ENCODE peak calls at places on chromosomes 1 and 21, in six cellular contexts. D is dermis microvascular lymphatic vessel endothelial cell; I is HCEC 1CT; R is stimulated activated CD4-positive, alpha-beta T cell treated with anti-CD3 and anti-CD28 coated beads, Interleukin-15, amount 100 ng/mL, for 1 hour; E is activated T-cell treated with anti-CD3 and anti-CD28 coated beads, Interleukin-2, amount 50 U/mL, for 24 hours; V is fibroblast of lung. P is an unnamed sample.
A peak's percentile ranks its signal among the peaks of the same experiment; 100 is the strongest.

GRCh38 chr21:14603202-14603601 is 57.1 kb upstream of the SAMSN1 start:
- DNase-seq in E (no peak), V (peak; percentile 52), D (no peak), R (no peak), I (no peak), P (no peak)

GRCh38 chr1:2414297-2414958 is 2.1 kb upstream of the PEX10 start:
- DNase-seq in V (peak; percentile 53), I (peak; percentile 45), R (peak; percentile 73), E (peak; percentile 88), D (no peak), P (no peak)

GRCh38 chr21:39961251-39961650 is 94.0 kb downstream of the PCP4 start:
- DNase-seq in R (no peak), D (no peak), V (no peak), E (no peak), I (no peak), P (no peak)

GRCh38 chr1:203028784-203029553 is 2.7 kb downstream of the PPFIA4 start:
- DNase-seq in I (no peak), R (no peak), E (no peak), V (no peak), D (no peak), P (peak; percentile 62)

GRCh38 chr1:55310517-55310927 is 95.4 kb upstream of the USP24 start:
- DNase-seq in D (no peak), R (no peak), V (peak; percentile 98), I (peak; percentile 99), E (no peak), P (no peak)

GRCh38 chr1:99950486-99950885 is 19.3 kb upstream of the SLC35A3 start:
- DNase-seq in V (no peak), D (no peak), R (no peak), E (no peak), I (no peak), P (no peak)

GRCh38 chr1:93448983-93449805 is 1.3 kb downstream of the FNBP1L start:
- DNase-seq in E (no peak), D (no peak), I (peak; percentile 36), R (no peak), V (peak; percentile 56), P (no peak)

GRCh38 chr21:34031835-34032370 is 41.5 kb upstream of the MRPS6 start:
- DNase-seq in V (no peak), R (no peak), D (no peak), I (no peak), E (no peak), P (no peak)

GRCh38 chr1:70779571-70779970 is 268.0 kb downstream of the PTGER3 start:
- DNase-seq in V (no peak), E (no peak), R (no peak), I (peak; percentile 61), D (no peak), P (no peak)

GRCh38 chr1:171226757-171227370 is 21.4 kb upstream of the FMO1 start:
- DNase-seq in R (no peak), I (peak; percentile 76), E (no peak), V (peak; percentile 86), D (peak; percentile 68), P (no peak)

GRCh38 chr1:193114485-193115095 is 7.2 kb upstream of the CDC73 start:
- DNase-seq in D (no peak), E (no peak), V (peak; percentile 24), R (no peak), I (peak; percentile 28), P (no peak)

GRCh38 chr21:29299906-29300546 is 1.3 kb downstream of the BACH1 start:
- DNase-seq in I (peak; percentile 95), E (peak; percentile 60), V (peak; percentile 92), D (peak; percentile 16), R (peak; percentile 14), P (no peak)

GRCh38 chr1:186655877-186656276 is 24.3 kb downstream of the PTGS2 start:
- DNase-seq in R (no peak), E (no peak), V (no peak), D (no peak), I (no peak), P (no peak)

GRCh38 chr1:204866051-204866596 is 4.5 kb upstream of the NFASC start:
- DNase-seq in V (no peak), R (no peak), E (no peak), I (no peak), D (no peak), P (peak; percentile 62)

GRCh38 chr1:208170252-208170651 is 73.9 kb downstream of the PLXNA2 start:
- DNase-seq in D (no peak), V (no peak), I (no peak), E (no peak), R (no peak), P (no peak)

GRCh38 chr1:15848143-15848928 is 829 bp downstream of the SPEN start:
- DNase-seq in I (peak; percentile 40), E (peak; percentile 75), D (no peak), V (no peak), R (peak; percentile 19), P (peak; percentile 90)

GRCh38 chr1:177907000-177907399 is 62.9 kb downstream of the SEC16B start:
- DNase-seq in V (no peak), R (no peak), E (no peak), I (no peak), D (no peak), P (no peak)